ENCODE peak calls at places on chromosome 17, in seven cellular contexts. D, V, B, M, O, F and R are unnamed samples.

GRCh38 chr17:72466606-72467005 is 345.8 kb downstream of the SOX9 start:
- DNase-seq in B (peak; percentile 2), F (no peak), O (no peak), M (no peak), D (no peak), V (no peak), R (no peak)

GRCh38 chr17:2084766-2085647 is 30.1 kb downstream of the HIC1 start:
- DNase-seq in F (no peak), O (no peak), B (no peak), M (no peak), V (no peak), D (peak; percentile 87), R (no peak)

GRCh38 chr17:65297384-65297783 is 160.2 kb downstream of the RGS9 start:
- DNase-seq in D (peak; percentile 62), O (no peak), M (no peak), F (no peak), V (no peak), B (no peak), R (no peak)

GRCh38 chr17:79624658-79625478 is 14.0 kb upstream of the RBFOX3 start:
- DNase-seq in O (no peak), B (no peak), M (no peak), F (no peak), D (no peak), V (peak; percentile 24), R (no peak)

GRCh38 chr17:80191192-80191591 is 21.4 kb downstream of the CARD14 start:
- DNase-seq in V (no peak), D (no peak), M (no peak), O (no peak), F (no peak), B (no peak), R (no peak)

GRCh38 chr17:47720754-47721533 is 12.1 kb upstream of the TBX21 start:
- DNase-seq in O (no peak), F (no peak), B (peak; percentile 74), M (no peak), V (no peak), D (peak; percentile 58), R (no peak)

GRCh38 chr17:63702616-63703015 is 2.7 kb upstream of the LIMD2 start:
- DNase-seq in D (no peak), V (no peak), B (no peak), F (no peak), O (no peak), M (no peak), R (no peak)

GRCh38 chr17:1829189-1829578 is 518 bp downstream of the SMYD4 start:
- DNase-seq in D (no peak), B (no peak), O (peak; percentile 5), M (peak; percentile 14), V (no peak), F (peak; percentile 22), R (peak; percentile 49)

GRCh38 chr17:345992-346785 is 6.4 kb downstream of the RPH3AL start:
- DNase-seq in D (no peak), M (no peak), B (no peak), F (no peak), O (no peak), V (no peak), R (no peak)

GRCh38 chr17:68021963-68022362 is 13.6 kb upstream of the KPNA2 start:
- DNase-seq in M (no peak), F (no peak), V (no peak), D (no peak), B (no peak), O (no peak), R (no peak)

GRCh38 chr17:13337864-13338371 is 263.8 kb downstream of the HS3ST3A1 start:
- DNase-seq in D (peak; percentile 83), F (no peak), V (no peak), O (peak; percentile 36), B (no peak), M (peak; percentile 48), R (peak; percentile 76)

GRCh38 chr17:39791296-39791992 is 53.7 kb downstream of the GRB7 start:
- DNase-seq in B (no peak), D (no peak), V (no peak), O (peak; percentile 35), M (no peak), F (no peak), R (no peak)

GRCh38 chr17:67132366-67132765 is 88.0 kb downstream of the CACNG1 start:
- DNase-seq in M (no peak), D (no peak), O (no peak), V (no peak), F (no peak), B (no peak), R (peak; percentile 69)

GRCh38 chr17:44559288-44560249 is 2.3 kb downstream of the FZD2 start:
- DNase-seq in M (no peak), V (no peak), O (no peak), F (peak; percentile 22), B (no peak), D (peak; percentile 65), R (no peak)

GRCh38 chr17:44557653-44558285 is 485 bp downstream of the FZD2 start:
- DNase-seq in B (peak; percentile 79), F (peak; percentile 47), M (no peak), D (peak; percentile 69), O (no peak), V (peak; percentile 84), R (no peak)

GRCh38 chr17:44556854-44557606 is at the start of gene FZD2:
- DNase-seq in D (peak; percentile 99), F (peak; percentile 88), O (peak; percentile 100), M (peak; percentile 96), V (peak; percentile 82), B (peak; percentile 86), R (peak; percentile 87)

GRCh38 chr17:44556114-44556853 is 1.0 kb upstream of the FZD2 start:
- DNase-seq in F (peak; percentile 46), O (peak; percentile 96), M (peak; percentile 85), V (no peak), B (no peak), D (peak; percentile 76), R (peak; percentile 77)

GRCh38 chr17:44558349-44559287 is 1.3 kb downstream of the FZD2 start:
- DNase-seq in D (peak; percentile 65), B (no peak), M (no peak), V (no peak), F (no peak), O (no peak), R (no peak)
- H3K4me3 ChIP-seq in D (peak overlapping the region; percentile 81), B (peak overlapping the region; percentile 58), M (no peak overlapping the region), V (peak overlapping the region; percentile 62), F (peak overlapping the region; percentile 75), O (peak overlapping the region; percentile 74), R (no peak overlapping the region)

GRCh38 chr17:77364941-77365583 is 224.3 kb downstream of the SEC14L1 start:
- DNase-seq in V (no peak), M (no peak), B (no peak), F (no peak), D (no peak), O (no peak), R (no peak)

GRCh38 chr17:77363821-77364361 is 223.1 kb downstream of the SEC14L1 start:
- DNase-seq in O (no peak), B (peak; percentile 79), V (no peak), D (peak; percentile 41), M (no peak), F (no peak), R (no peak)

GRCh38 chr17:77358801-77359716 is 218.3 kb downstream of the SEC14L1 start:
- DNase-seq in B (no peak), F (peak; percentile 11), V (no peak), D (no peak), M (no peak), O (no peak), R (no peak)

GRCh38 chr17:77364381-77364911 is 223.7 kb downstream of the SEC14L1 start:
- DNase-seq in V (no peak), F (no peak), M (no peak), O (no peak), D (no peak), B (peak; percentile 67), R (no peak)

DNA sequence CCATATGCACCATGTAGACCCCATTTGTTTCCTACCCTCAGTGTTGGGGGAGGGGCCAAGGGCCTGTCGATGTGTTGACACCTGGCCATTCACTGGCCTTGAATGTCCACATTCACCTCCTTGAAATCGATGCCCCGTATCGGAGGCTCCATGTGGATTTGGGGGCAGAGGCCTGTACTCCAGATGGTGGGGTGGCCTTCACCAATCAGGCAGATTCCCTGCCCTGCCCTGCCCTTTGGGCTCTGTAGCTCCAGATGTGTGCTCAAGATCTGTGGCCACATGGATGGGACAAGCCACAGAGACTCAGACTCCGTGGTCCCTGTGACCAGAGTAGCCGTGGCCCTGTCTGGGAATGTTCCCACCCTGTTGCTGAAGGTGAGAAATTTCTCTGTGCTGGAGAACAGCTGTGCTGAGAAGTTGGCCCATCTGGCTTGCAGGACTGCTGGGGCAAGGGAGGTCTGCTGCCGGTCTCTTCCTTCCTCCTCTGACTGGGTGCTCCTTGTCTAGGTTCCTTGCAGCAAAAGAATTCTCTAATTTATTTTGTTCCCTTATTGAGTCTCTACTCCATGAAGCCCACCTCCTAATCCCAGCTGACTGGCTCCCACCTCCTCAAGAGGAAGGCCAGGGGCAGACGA is 221.3 kb downstream of the SEC14L1 start:
- DNase-seq in M (no peak), O (no peak), B (peak; percentile 43), F (no peak), D (no peak), V (no peak), R (no peak)
- H3K4me1 ChIP-seq in M (peaks cover 27% of the 10 kb centered on the region), O (peaks cover 5% of the 10 kb centered on the region), B (peaks cover 21% of the 10 kb centered on the region), F (no peaks in the 10 kb centered on the region), D (peaks cover 42% of the 10 kb centered on the region), V (peaks cover 56% of the 10 kb centered on the region), R (no peaks in the 10 kb centered on the region)

DNA sequence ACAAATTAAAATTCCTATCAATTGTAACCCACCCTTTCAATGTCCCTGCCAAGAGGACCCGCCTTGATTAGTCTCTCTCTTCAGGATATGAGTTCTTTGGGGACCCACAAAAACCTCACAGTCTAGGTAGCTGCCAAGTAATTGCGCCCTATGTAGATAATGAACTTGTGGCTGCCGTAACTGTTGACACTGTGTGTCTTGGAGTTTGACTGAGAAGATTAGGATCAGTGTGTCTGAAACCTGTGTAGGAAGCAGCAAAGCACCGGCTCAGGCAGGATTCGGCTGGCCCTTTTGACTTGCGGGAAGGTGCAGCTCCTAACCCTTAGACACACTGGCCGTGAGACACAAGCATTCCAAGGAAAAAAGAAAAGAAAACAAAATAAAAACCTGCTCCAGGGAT is 17.8 kb upstream of the SLC6A4 start:
- DNase-seq in B (no peak), M (no peak), D (no peak), V (no peak), F (no peak), O (no peak), R (no peak)
- H3K4me3 ChIP-seq in B (no peak overlapping the region), M (no peak overlapping the region), D (no peak overlapping the region), V (no peak overlapping the region), F (no peak overlapping the region), O (no peak overlapping the region), R (no peak overlapping the region)

GRCh38 chr17:75848523-75849303 is 4.5 kb upstream of the UNC13D start:
- DNase-seq in O (peak; percentile 62), D (peak; percentile 69), M (peak; percentile 83), B (peak; percentile 94), V (peak; percentile 90), F (peak; percentile 76), R (peak; percentile 94)

GRCh38 chr17:75847595-75848522 is 3.7 kb upstream of the UNC13D start:
- DNase-seq in B (peak; percentile 80), D (no peak), V (peak; percentile 49), O (no peak), F (no peak), M (no peak), R (no peak)

GRCh38 chr17:75850928-75851692 is 4.0 kb downstream of the WBP2 start:
- DNase-seq in B (no peak), F (no peak), V (peak; percentile 16), O (no peak), D (no peak), M (no peak), R (no peak)

GRCh38 chr17:75849724-75850123 is 5.4 kb downstream of the WBP2 start:
- DNase-seq in F (no peak), O (no peak), M (no peak), D (no peak), V (peak; percentile 41), B (peak; percentile 77), R (no peak)

GRCh38 chr17:75849304-75849695 is 5.1 kb upstream of the UNC13D start:
- DNase-seq in O (no peak), V (peak; percentile 55), B (peak; percentile 76), D (no peak), M (no peak), F (no peak), R (no peak)
- H3K4me1 ChIP-seq in O (peaks cover 8% of the 10 kb centered on the region), V (peaks cover 84% of the 10 kb centered on the region), B (peaks cover 95% of the 10 kb centered on the region), D (peaks cover 62% of the 10 kb centered on the region), M (peaks cover 15% of the 10 kb centered on the region), F (peaks cover 36% of the 10 kb centered on the region), R (peaks cover 24% of the 10 kb centered on the region)